ENCODE peak calls at places on chromosomes 6 and 20, in five cellular contexts. V is transverse colon, O is HL-60, A is fibroblast of mammary gland, Z is suprapubic skin. R is an unnamed sample.
A peak's percentile ranks its signal among the peaks of the same experiment; 100 is the strongest.

GRCh38 chr20:51767867-51768758 is at the start of gene ATP9A:
- DNase-seq in V (peak; percentile 40), O (no peak), A (no peak), Z (peak; percentile 61), R (no peak)

GRCh38 chr20:64121586-64121985 is 14.2 kb upstream of the NPBWR2 start:
- DNase-seq in V (no peak), O (no peak), A (no peak), Z (peak; percentile 16), R (no peak)

GRCh38 chr6:13375360-13375878 is 47.1 kb upstream of the TBC1D7 start:
- DNase-seq in V (no peak), O (no peak), A (no peak), Z (no peak), R (no peak)

GRCh38 chr6:28543671-28544131 is 18.0 kb downstream of the GPX5 start:
- DNase-seq in V (no peak), O (no peak), A (peak; percentile 34), Z (no peak), R (no peak)

GRCh38 chr6:28269492-28269891 is 2.5 kb downstream of the ZSCAN26 start:
- DNase-seq in V (no peak), O (no peak), A (peak; percentile 95), Z (no peak), R (no peak)

GRCh38 chr6:150169609-150170008 is 26.8 kb downstream of the PPP1R14C start:
- DNase-seq in V (no peak), O (no peak), A (peak; percentile 91), Z (no peak), R (no peak)

GRCh38 chr6:7904654-7905319 is 5.8 kb downstream of the TXNDC5 start:
- DNase-seq in V (no peak), O (no peak), A (no peak), Z (no peak), R (no peak)

GRCh38 chr6:139888691-139889122 is 514.3 kb upstream of the CITED2 start:
- DNase-seq in V (no peak), O (no peak), A (no peak), Z (no peak), R (no peak)

GRCh38 chr6:104888066-104888465 is 28.3 kb upstream of the HACE1 start:
- DNase-seq in V (no peak), O (no peak), A (no peak), Z (no peak), R (no peak)

GRCh38 chr6:11459002-11459658 is 78.4 kb upstream of the TMEM170B start:
- DNase-seq in V (no peak), O (no peak), A (no peak), Z (no peak), R (no peak)

GRCh38 chr20:57157106-57157691 is 109.2 kb downstream of the BMP7 start:
- DNase-seq in V (no peak), O (no peak), A (no peak), Z (no peak), R (no peak)

GRCh38 chr6:112027942-112028674 is 25.8 kb upstream of the CCN6 start:
- DNase-seq in V (no peak), O (no peak), A (peak; percentile 41), Z (no peak), R (peak; percentile 93)

GRCh38 chr6:152636675-152637421 is at the start of gene SYNE1:
- DNase-seq in V (no peak), O (no peak), A (no peak), Z (peak; percentile 71), R (no peak)

GRCh38 chr6:40395698-40396076 is 191.5 kb downstream of the LRFN2 start:
- DNase-seq in V (no peak), O (no peak), A (no peak), Z (no peak), R (no peak)

GRCh38 chr6:21593927-21594421 is 423 bp downstream of the SOX4 start:
- DNase-seq in V (peak; percentile 41), O (no peak), A (peak; percentile 67), Z (no peak), R (no peak)

GRCh38 chr6:72374864-72375263 is 247.0 kb upstream of the KCNQ5 start:
- DNase-seq in V (no peak), O (no peak), A (no peak), Z (no peak), R (no peak)

DNA sequence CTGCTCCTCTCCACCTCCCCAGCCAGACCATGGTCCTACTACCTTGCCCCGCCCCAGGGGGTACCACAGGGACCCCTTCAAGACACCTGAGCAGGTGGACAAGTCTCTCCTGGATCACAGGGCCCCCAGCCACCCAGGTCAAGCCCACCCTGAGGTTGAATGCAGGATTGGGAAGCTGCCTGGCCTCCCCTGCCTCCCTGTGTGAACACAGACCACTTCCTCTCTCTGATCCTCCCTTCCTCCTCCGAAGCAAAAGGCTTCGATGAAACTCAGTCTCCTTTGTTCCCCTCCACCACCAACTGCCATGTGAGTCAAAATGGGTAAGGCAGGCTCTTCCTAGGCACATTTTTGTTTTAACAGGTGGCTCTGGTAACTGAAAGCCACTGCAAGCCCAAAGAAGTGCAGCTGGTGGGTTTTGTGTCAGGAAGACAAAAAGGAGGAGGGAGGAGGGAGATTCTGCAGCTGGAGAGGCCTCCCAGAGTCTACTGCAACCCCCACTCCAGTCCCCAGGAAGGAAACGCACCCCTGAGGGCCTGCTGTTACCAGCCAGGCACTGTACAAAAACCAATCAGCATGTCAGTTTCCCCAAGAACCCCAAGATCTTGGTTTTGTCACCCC is 5.4 kb downstream of the ADA start:
- DNase-seq in V (peak; percentile 40), O (peak; percentile 88), A (no peak), Z (no peak), R (no peak)
- H3K4me3 ChIP-seq in V (no peak overlapping the region), O (no peak overlapping the region), A (no peak overlapping the region), Z (no peak overlapping the region), R (no peak overlapping the region)

GRCh38 chr6:17059820-17060219 is 42.0 kb upstream of the STMND1 start:
- DNase-seq in V (no peak), O (no peak), A (no peak), Z (no peak), R (no peak)

GRCh38 chr6:17066610-17067009 is 35.2 kb upstream of the STMND1 start:
- DNase-seq in V (no peak), O (no peak), A (peak; percentile 25), Z (no peak), R (no peak)

GRCh38 chr6:17061097-17061496 is 40.8 kb upstream of the STMND1 start:
- DNase-seq in V (no peak), O (no peak), A (no peak), Z (no peak), R (no peak)

GRCh38 chr6:17059022-17059421 is 42.8 kb upstream of the STMND1 start:
- DNase-seq in V (no peak), O (no peak), A (peak; percentile 21), Z (no peak), R (no peak)

DNA sequence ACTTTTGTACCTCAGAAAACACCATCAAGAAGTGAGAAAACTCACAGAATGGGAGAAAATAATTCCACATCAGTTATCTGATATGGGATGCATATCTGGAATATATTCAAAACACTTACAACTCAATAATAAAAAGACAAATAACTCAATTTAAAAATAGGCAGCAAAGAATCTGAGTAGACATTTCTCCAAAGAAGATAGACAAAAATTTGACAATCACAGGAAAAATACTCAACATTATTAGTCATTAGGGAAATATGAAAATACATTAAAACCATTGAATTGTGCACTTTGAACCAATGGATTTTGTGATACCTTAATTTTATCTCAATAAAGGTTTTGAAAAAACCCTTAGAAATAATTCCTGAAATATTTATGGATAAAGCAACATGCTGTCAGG is 36.9 kb upstream of the STMND1 start:
- DNase-seq in V (no peak), O (no peak), A (no peak), Z (no peak), R (no peak)
- TF ChIP-seq CTCF in V (no peak), O (no peak), A (no peak), Z (no peak), R (no peak)

DNA sequence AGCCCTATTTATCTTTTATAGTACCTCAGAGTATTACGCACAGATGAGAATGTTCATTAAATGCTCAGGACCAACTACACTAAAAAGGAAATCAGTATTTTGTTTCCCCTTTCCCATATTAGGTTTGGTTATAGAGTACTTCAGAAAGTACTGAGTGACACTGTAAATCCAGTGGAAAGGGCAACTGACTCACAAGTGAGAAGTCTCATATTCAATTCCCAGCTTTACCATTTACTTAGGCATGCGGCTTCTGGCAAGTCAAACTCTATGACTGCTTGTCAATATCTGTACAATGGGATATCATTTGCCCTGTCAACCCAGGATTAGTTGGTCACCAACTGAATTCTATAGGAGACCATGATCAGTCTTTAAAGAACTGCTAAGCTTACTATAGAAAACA is 3.7 kb downstream of the MAP3K7 start:
- DNase-seq in V (no peak), O (no peak), A (peak; percentile 37), Z (no peak), R (no peak)
- H3K4me3 ChIP-seq in V (no peak overlapping the region), O (no peak overlapping the region), A (no peak overlapping the region), Z (no peak overlapping the region), R (no peak overlapping the region)

DNA sequence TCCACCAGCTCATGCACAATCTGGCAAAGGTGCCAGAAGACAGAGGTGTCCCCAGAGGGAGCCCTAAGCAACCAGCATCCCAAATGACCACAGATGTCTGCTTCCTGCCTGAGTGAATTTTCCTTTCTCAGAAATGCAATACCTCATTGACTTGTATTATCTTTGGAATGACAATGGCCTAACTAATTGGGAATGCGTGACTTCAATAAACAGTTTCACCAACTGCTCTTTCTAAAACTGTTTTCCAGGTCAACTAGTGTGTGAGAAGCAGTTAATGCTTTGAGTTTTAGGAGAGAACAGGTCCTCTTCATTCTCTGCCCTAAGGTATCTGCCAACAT is 108.9 kb upstream of the SNX9 start:
- DNase-seq in V (no peak), O (no peak), A (peak; percentile 71), Z (no peak), R (no peak)
- TF ChIP-seq CTCF in V (no peak), O (no peak), A (no peak), Z (no peak), R (no peak)

GRCh38 chr6:154012852-154013251 is 26.2 kb upstream of the OPRM1 start:
- DNase-seq in V (no peak), O (peak; percentile 80), A (no peak), Z (no peak), R (no peak)
- H3K4me3 ChIP-seq in V (no peak overlapping the region), O (no peak overlapping the region), A (no peak overlapping the region), Z (no peak overlapping the region), R (no peak overlapping the region)

GRCh38 chr6:126628125-126628524 is 288.2 kb downstream of the CENPW start:
- DNase-seq in V (no peak), O (no peak), A (no peak), Z (no peak), R (no peak)
- TF ChIP-seq CTCF in V (no peak), O (no peak), A (no peak), Z (no peak), R (no peak)

GRCh38 chr6:14550817-14551216 is 433.2 kb downstream of the CD83 start:
- DNase-seq in V (peak; percentile 37), O (no peak), A (peak; percentile 82), Z (no peak), R (no peak)

GRCh38 chr6:14549871-14550270 is 432.3 kb downstream of the CD83 start:
- DNase-seq in V (no peak), O (no peak), A (no peak), Z (no peak), R (no peak)

GRCh38 chr6:14550410-14550809 is 432.8 kb downstream of the CD83 start:
- DNase-seq in V (peak; percentile 27), O (no peak), A (no peak), Z (no peak), R (no peak)

GRCh38 chr6:14547284-14548001 is 429.9 kb downstream of the CD83 start:
- DNase-seq in V (no peak), O (no peak), A (no peak), Z (no peak), R (no peak)

GRCh38 chr6:14549319-14549770 is 431.8 kb downstream of the CD83 start:
- DNase-seq in V (peak; percentile 79), O (no peak), A (no peak), Z (no peak), R (no peak)
- H3K4me3 ChIP-seq in V (no peak overlapping the region), O (no peak overlapping the region), A (no peak overlapping the region), Z (no peak overlapping the region), R (no peak overlapping the region)

R was measured in HFF-Myc.